ENCODE peak calls at places on chromosomes 3 and 15, in nine cellular contexts. One of them, this sample, is unnamed.

GRCh38 chr3:15102256-15102655 is 3.3 kb upstream of the RBSN start:
- DNase-seq in EL: no peak
- DNase-seq in activated CD4-positive, alpha-beta T cell treated with anti-CD3 and anti-CD28 coated beads, Interleukin-2, amount 10 ng/mL, durations not matched to agents 7 days and 5 days: no peak
- DNase-seq in central memory CD8-positive, alpha-beta T cell: no peak
- DNase-seq in KBM-7: no peak
- DNase-seq in retinal pigment epithelial cell: no peak
- DNase-seq in SK-N-SH: no peak
- DNase-seq in GM23338: no peak
- DNase-seq in NCI-H460: peak
- DNase-seq in this sample: no peak

GRCh38 chr15:62248277-62248974 is 83.3 kb upstream of the C2CD4B start:
- DNase-seq in EL: no peak
- DNase-seq in activated CD4-positive, alpha-beta T cell treated with anti-CD3 and anti-CD28 coated beads, Interleukin-2, amount 10 ng/mL, durations not matched to agents 7 days and 5 days: no peak
- DNase-seq in central memory CD8-positive, alpha-beta T cell: no peak
- DNase-seq in KBM-7: no peak
- DNase-seq in retinal pigment epithelial cell: no peak
- DNase-seq in SK-N-SH: no peak
- DNase-seq in GM23338: no peak
- DNase-seq in NCI-H460: no peak
- DNase-seq in this sample: no peak

GRCh38 chr15:95249524-95249923 is 1018.2 kb downstream of the MCTP2 start:
- DNase-seq in EL: no peak
- DNase-seq in activated CD4-positive, alpha-beta T cell treated with anti-CD3 and anti-CD28 coated beads, Interleukin-2, amount 10 ng/mL, durations not matched to agents 7 days and 5 days: no peak
- DNase-seq in central memory CD8-positive, alpha-beta T cell: no peak
- DNase-seq in KBM-7: no peak
- DNase-seq in retinal pigment epithelial cell: no peak
- DNase-seq in SK-N-SH: no peak
- DNase-seq in GM23338: no peak
- DNase-seq in NCI-H460: no peak
- DNase-seq in this sample: no peak

GRCh38 chr3:71156062-71156665 is 427.4 kb downstream of the FOXP1 start:
- DNase-seq in EL: no peak
- DNase-seq in activated CD4-positive, alpha-beta T cell treated with anti-CD3 and anti-CD28 coated beads, Interleukin-2, amount 10 ng/mL, durations not matched to agents 7 days and 5 days: no peak
- DNase-seq in central memory CD8-positive, alpha-beta T cell: no peak
- DNase-seq in KBM-7: no peak
- DNase-seq in retinal pigment epithelial cell: no peak
- DNase-seq in SK-N-SH: no peak
- DNase-seq in GM23338: no peak
- DNase-seq in NCI-H460: no peak
- DNase-seq in this sample: no peak

GRCh38 chr3:105865016-105865623 is 3.7 kb downstream of the CBLB start:
- DNase-seq in EL: no peak
- DNase-seq in activated CD4-positive, alpha-beta T cell treated with anti-CD3 and anti-CD28 coated beads, Interleukin-2, amount 10 ng/mL, durations not matched to agents 7 days and 5 days: no peak
- DNase-seq in central memory CD8-positive, alpha-beta T cell: no peak
- DNase-seq in KBM-7: no peak
- DNase-seq in retinal pigment epithelial cell: no peak
- DNase-seq in SK-N-SH: no peak
- DNase-seq in GM23338: no peak
- DNase-seq in NCI-H460: no peak
- DNase-seq in this sample: no peak

GRCh38 chr3:194908972-194909371 is 223.3 kb downstream of the FAM43A start:
- DNase-seq in EL: no peak
- DNase-seq in activated CD4-positive, alpha-beta T cell treated with anti-CD3 and anti-CD28 coated beads, Interleukin-2, amount 10 ng/mL, durations not matched to agents 7 days and 5 days: no peak
- DNase-seq in central memory CD8-positive, alpha-beta T cell: no peak
- DNase-seq in KBM-7: no peak
- DNase-seq in retinal pigment epithelial cell: no peak
- DNase-seq in SK-N-SH: peak
- DNase-seq in GM23338: no peak
- DNase-seq in NCI-H460: no peak
- DNase-seq in this sample: no peak

GRCh38 chr3:126311338-126311978 is 45.8 kb downstream of the KLF15 start:
- DNase-seq in EL: no peak
- DNase-seq in activated CD4-positive, alpha-beta T cell treated with anti-CD3 and anti-CD28 coated beads, Interleukin-2, amount 10 ng/mL, durations not matched to agents 7 days and 5 days: no peak
- DNase-seq in central memory CD8-positive, alpha-beta T cell: no peak
- DNase-seq in KBM-7: no peak
- DNase-seq in retinal pigment epithelial cell: no peak
- DNase-seq in SK-N-SH: no peak
- DNase-seq in GM23338: no peak
- DNase-seq in NCI-H460: no peak
- DNase-seq in this sample: no peak

GRCh38 chr15:75036269-75036668 is 12.9 kb downstream of the PPCDC start:
- DNase-seq in EL: peak
- DNase-seq in activated CD4-positive, alpha-beta T cell treated with anti-CD3 and anti-CD28 coated beads, Interleukin-2, amount 10 ng/mL, durations not matched to agents 7 days and 5 days: no peak
- DNase-seq in central memory CD8-positive, alpha-beta T cell: no peak
- DNase-seq in KBM-7: no peak
- DNase-seq in retinal pigment epithelial cell: no peak
- DNase-seq in SK-N-SH: no peak
- DNase-seq in GM23338: peak
- DNase-seq in NCI-H460: no peak
- DNase-seq in this sample: no peak

GRCh38 chr3:71210257-71211002 is 373.1 kb downstream of the FOXP1 start:
- DNase-seq in EL: peak
- DNase-seq in activated CD4-positive, alpha-beta T cell treated with anti-CD3 and anti-CD28 coated beads, Interleukin-2, amount 10 ng/mL, durations not matched to agents 7 days and 5 days: no peak
- DNase-seq in central memory CD8-positive, alpha-beta T cell: no peak
- DNase-seq in KBM-7: no peak
- DNase-seq in retinal pigment epithelial cell: no peak
- DNase-seq in SK-N-SH: no peak
- DNase-seq in GM23338: no peak
- DNase-seq in NCI-H460: no peak
- DNase-seq in this sample: no peak

GRCh38 chr15:92930776-92931175 is 30.7 kb downstream of the CHD2 start:
- DNase-seq in EL: peak
- DNase-seq in activated CD4-positive, alpha-beta T cell treated with anti-CD3 and anti-CD28 coated beads, Interleukin-2, amount 10 ng/mL, durations not matched to agents 7 days and 5 days: no peak
- DNase-seq in central memory CD8-positive, alpha-beta T cell: no peak
- DNase-seq in KBM-7: no peak
- DNase-seq in retinal pigment epithelial cell: peak
- DNase-seq in SK-N-SH: no peak
- DNase-seq in GM23338: no peak
- DNase-seq in NCI-H460: no peak
- DNase-seq in this sample: no peak

GRCh38 chr15:67017318-67017717 is 48.1 kb upstream of the SMAD3 start:
- DNase-seq in EL: no peak
- DNase-seq in activated CD4-positive, alpha-beta T cell treated with anti-CD3 and anti-CD28 coated beads, Interleukin-2, amount 10 ng/mL, durations not matched to agents 7 days and 5 days: no peak
- DNase-seq in central memory CD8-positive, alpha-beta T cell: no peak
- DNase-seq in KBM-7: peak
- DNase-seq in retinal pigment epithelial cell: no peak
- DNase-seq in SK-N-SH: no peak
- DNase-seq in GM23338: no peak
- DNase-seq in NCI-H460: no peak
- DNase-seq in this sample: no peak

GRCh38 chr3:43503067-43503728 is 118.6 kb downstream of the ANO10 start:
- DNase-seq in EL: peak
- DNase-seq in activated CD4-positive, alpha-beta T cell treated with anti-CD3 and anti-CD28 coated beads, Interleukin-2, amount 10 ng/mL, durations not matched to agents 7 days and 5 days: no peak
- DNase-seq in central memory CD8-positive, alpha-beta T cell: no peak
- DNase-seq in KBM-7: peak
- DNase-seq in retinal pigment epithelial cell: no peak
- DNase-seq in SK-N-SH: peak
- DNase-seq in GM23338: peak
- DNase-seq in NCI-H460: peak
- DNase-seq in this sample: no peak

GRCh38 chr3:131794766-131795381 is 239.9 kb downstream of the CPNE4 start:
- DNase-seq in EL: peak
- DNase-seq in activated CD4-positive, alpha-beta T cell treated with anti-CD3 and anti-CD28 coated beads, Interleukin-2, amount 10 ng/mL, durations not matched to agents 7 days and 5 days: peak
- DNase-seq in central memory CD8-positive, alpha-beta T cell: no peak
- DNase-seq in KBM-7: peak
- DNase-seq in retinal pigment epithelial cell: no peak
- DNase-seq in SK-N-SH: peak
- DNase-seq in GM23338: peak
- DNase-seq in NCI-H460: peak
- DNase-seq in this sample: no peak

GRCh38 chr3:61908344-61908743 is 347.0 kb downstream of the PTPRG start:
- DNase-seq in EL: peak
- DNase-seq in activated CD4-positive, alpha-beta T cell treated with anti-CD3 and anti-CD28 coated beads, Interleukin-2, amount 10 ng/mL, durations not matched to agents 7 days and 5 days: no peak
- DNase-seq in central memory CD8-positive, alpha-beta T cell: no peak
- DNase-seq in KBM-7: no peak
- DNase-seq in retinal pigment epithelial cell: no peak
- DNase-seq in SK-N-SH: no peak
- DNase-seq in GM23338: no peak
- DNase-seq in NCI-H460: no peak
- DNase-seq in this sample: no peak

GRCh38 chr3:127173516-127174166 is 19.3 kb upstream of the PRR23E start:
- DNase-seq in EL: no peak
- DNase-seq in activated CD4-positive, alpha-beta T cell treated with anti-CD3 and anti-CD28 coated beads, Interleukin-2, amount 10 ng/mL, durations not matched to agents 7 days and 5 days: no peak
- DNase-seq in central memory CD8-positive, alpha-beta T cell: no peak
- DNase-seq in KBM-7: no peak
- DNase-seq in retinal pigment epithelial cell: no peak
- DNase-seq in SK-N-SH: no peak
- DNase-seq in GM23338: no peak
- DNase-seq in NCI-H460: no peak
- DNase-seq in this sample: no peak

GRCh38 chr3:184765730-184766074 is 46.3 kb upstream of the VPS8 start:
- DNase-seq in EL: peak
- DNase-seq in activated CD4-positive, alpha-beta T cell treated with anti-CD3 and anti-CD28 coated beads, Interleukin-2, amount 10 ng/mL, durations not matched to agents 7 days and 5 days: no peak
- DNase-seq in central memory CD8-positive, alpha-beta T cell: no peak
- DNase-seq in KBM-7: peak
- DNase-seq in retinal pigment epithelial cell: no peak
- DNase-seq in SK-N-SH: no peak
- DNase-seq in GM23338: no peak
- DNase-seq in NCI-H460: no peak
- DNase-seq in this sample: no peak

GRCh38 chr3:154969366-154969765 is 110.8 kb upstream of the MME start:
- DNase-seq in EL: no peak
- DNase-seq in activated CD4-positive, alpha-beta T cell treated with anti-CD3 and anti-CD28 coated beads, Interleukin-2, amount 10 ng/mL, durations not matched to agents 7 days and 5 days: no peak
- DNase-seq in central memory CD8-positive, alpha-beta T cell: no peak
- DNase-seq in KBM-7: no peak
- DNase-seq in retinal pigment epithelial cell: no peak
- DNase-seq in SK-N-SH: no peak
- DNase-seq in GM23338: no peak
- DNase-seq in NCI-H460: no peak
- DNase-seq in this sample: no peak

GRCh38 chr15:78243491-78243941 is 9.2 kb upstream of the ACSBG1 start:
- DNase-seq in EL: no peak
- DNase-seq in activated CD4-positive, alpha-beta T cell treated with anti-CD3 and anti-CD28 coated beads, Interleukin-2, amount 10 ng/mL, durations not matched to agents 7 days and 5 days: no peak
- DNase-seq in central memory CD8-positive, alpha-beta T cell: no peak
- DNase-seq in KBM-7: no peak
- DNase-seq in retinal pigment epithelial cell: no peak
- DNase-seq in SK-N-SH: peak
- DNase-seq in GM23338: peak
- DNase-seq in NCI-H460: no peak
- DNase-seq in this sample: no peak

GRCh38 chr3:132343018-132343612 is 25.9 kb downstream of the ACP3 start:
- DNase-seq in EL: peak
- DNase-seq in activated CD4-positive, alpha-beta T cell treated with anti-CD3 and anti-CD28 coated beads, Interleukin-2, amount 10 ng/mL, durations not matched to agents 7 days and 5 days: peak
- DNase-seq in central memory CD8-positive, alpha-beta T cell: no peak
- DNase-seq in KBM-7: peak
- DNase-seq in retinal pigment epithelial cell: peak
- DNase-seq in SK-N-SH: peak
- DNase-seq in GM23338: peak
- DNase-seq in NCI-H460: peak
- DNase-seq in this sample: no peak

GRCh38 chr15:94834494-94834893 is 603.1 kb downstream of the MCTP2 start:
- DNase-seq in EL: no peak
- DNase-seq in activated CD4-positive, alpha-beta T cell treated with anti-CD3 and anti-CD28 coated beads, Interleukin-2, amount 10 ng/mL, durations not matched to agents 7 days and 5 days: no peak
- DNase-seq in central memory CD8-positive, alpha-beta T cell: no peak
- DNase-seq in KBM-7: no peak
- DNase-seq in retinal pigment epithelial cell: no peak
- DNase-seq in SK-N-SH: no peak
- DNase-seq in GM23338: no peak
- DNase-seq in NCI-H460: no peak
- DNase-seq in this sample: no peak

GRCh38 chr3:52112056-52112455 is 42.2 kb downstream of the POC1A start:
- DNase-seq in EL: no peak
- DNase-seq in activated CD4-positive, alpha-beta T cell treated with anti-CD3 and anti-CD28 coated beads, Interleukin-2, amount 10 ng/mL, durations not matched to agents 7 days and 5 days: no peak
- DNase-seq in central memory CD8-positive, alpha-beta T cell: no peak
- DNase-seq in KBM-7: no peak
- DNase-seq in retinal pigment epithelial cell: no peak
- DNase-seq in SK-N-SH: no peak
- DNase-seq in GM23338: no peak
- DNase-seq in NCI-H460: no peak
- DNase-seq in this sample: no peak

GRCh38 chr15:85354432-85354831 is 26.0 kb upstream of the AKAP13 start:
- DNase-seq in EL: peak
- DNase-seq in activated CD4-positive, alpha-beta T cell treated with anti-CD3 and anti-CD28 coated beads, Interleukin-2, amount 10 ng/mL, durations not matched to agents 7 days and 5 days: no peak
- DNase-seq in central memory CD8-positive, alpha-beta T cell: no peak
- DNase-seq in KBM-7: no peak
- DNase-seq in retinal pigment epithelial cell: peak
- DNase-seq in SK-N-SH: no peak
- DNase-seq in GM23338: no peak
- DNase-seq in NCI-H460: no peak
- DNase-seq in this sample: no peak

GRCh38 chr3:25448750-25449684 is 21.0 kb downstream of the RARB start:
- DNase-seq in EL: peak
- DNase-seq in activated CD4-positive, alpha-beta T cell treated with anti-CD3 and anti-CD28 coated beads, Interleukin-2, amount 10 ng/mL, durations not matched to agents 7 days and 5 days: no peak
- DNase-seq in central memory CD8-positive, alpha-beta T cell: no peak
- DNase-seq in KBM-7: no peak
- DNase-seq in retinal pigment epithelial cell: peak
- DNase-seq in SK-N-SH: peak
- DNase-seq in GM23338: no peak
- DNase-seq in NCI-H460: no peak
- DNase-seq in this sample: no peak

GRCh38 chr15:75028991-75029377 is 5.6 kb downstream of the PPCDC start:
- DNase-seq in EL: no peak
- DNase-seq in activated CD4-positive, alpha-beta T cell treated with anti-CD3 and anti-CD28 coated beads, Interleukin-2, amount 10 ng/mL, durations not matched to agents 7 days and 5 days: no peak
- DNase-seq in central memory CD8-positive, alpha-beta T cell: no peak
- DNase-seq in KBM-7: no peak
- DNase-seq in retinal pigment epithelial cell: no peak
- DNase-seq in SK-N-SH: no peak
- DNase-seq in GM23338: peak
- DNase-seq in NCI-H460: no peak
- DNase-seq in this sample: no peak

GRCh38 chr15:39625856-39626255 is 45.0 kb downstream of the THBS1 start:
- DNase-seq in EL: peak
- DNase-seq in activated CD4-positive, alpha-beta T cell treated with anti-CD3 and anti-CD28 coated beads, Interleukin-2, amount 10 ng/mL, durations not matched to agents 7 days and 5 days: no peak
- DNase-seq in central memory CD8-positive, alpha-beta T cell: no peak
- DNase-seq in KBM-7: no peak
- DNase-seq in retinal pigment epithelial cell: peak
- DNase-seq in SK-N-SH: no peak
- DNase-seq in GM23338: no peak
- DNase-seq in NCI-H460: no peak
- DNase-seq in this sample: no peak